ENCODE peak calls at places on chromosomes 7 and 10, in four cellular contexts. E is K562, N is GM12878, H is H1. J is an unnamed sample.

GRCh38 chr7:90271753-90272152 is 26.8 kb downstream of the CFAP69 start:
- DNase-seq in E (no peak), N (no peak), H (no peak), J (peak; percentile 73)

GRCh38 chr7:141587304-141587703 is 36.1 kb downstream of the AGK start:
- DNase-seq in E (no peak), N (no peak), H (no peak), J (no peak)

GRCh38 chr7:135197343-135197742 is 14.0 kb downstream of the WDR91 start:
- DNase-seq in E (no peak), N (no peak), H (no peak), J (no peak)

GRCh38 chr10:132363376-132363775 is 31.4 kb downstream of the LRRC27 start:
- DNase-seq in E (no peak), N (no peak), H (no peak), J (no peak)

GRCh38 chr7:89623018-89623672 is 531.1 kb upstream of the STEAP1 start:
- DNase-seq in E (no peak), N (peak; percentile 3), H (peak; percentile 45), J (peak; percentile 3)

GRCh38 chr7:99599836-99600235 is 1.8 kb downstream of the TMEM225B start:
- DNase-seq in E (no peak), N (no peak), H (peak; percentile 33), J (no peak)

GRCh38 chr10:70715853-70716795 is 43.8 kb downstream of the ADAMTS14 start:
- DNase-seq in E (peak; percentile 84), N (peak; percentile 9), H (no peak), J (peak; percentile 34)

GRCh38 chr7:120799147-120799546 is 58.8 kb downstream of the TSPAN12 start:
- DNase-seq in E (no peak), N (no peak), H (no peak), J (no peak)

GRCh38 chr7:22723171-22723601 is 3.8 kb upstream of the IL6 start:
- DNase-seq in E (peak; percentile 8), N (no peak), H (no peak), J (peak; percentile 47)

GRCh38 chr7:51123322-51124021 is 193.1 kb downstream of the COBL start:
- DNase-seq in E (no peak), N (no peak), H (peak; percentile 19), J (peak; percentile 79)

GRCh38 chr10:59903871-59904270 is 2.5 kb downstream of the CCDC6 start:
- DNase-seq in E (no peak), N (no peak), H (no peak), J (peak; percentile 22)

GRCh38 chr10:89242840-89243586 is 8.6 kb downstream of the LIPA start:
- DNase-seq in E (no peak), N (no peak), H (no peak), J (no peak)

GRCh38 chr10:112967200-112967599 is 17.2 kb downstream of the TCF7L2 start:
- DNase-seq in E (no peak), N (no peak), H (no peak), J (peak; percentile 95)

GRCh38 chr7:117572826-117573620 is 93.2 kb downstream of the CFTR start:
- DNase-seq in E (no peak), N (no peak), H (no peak), J (no peak)

GRCh38 chr10:43077421-43078171 is 727 bp downstream of the RET start:
- DNase-seq in E (no peak), N (no peak), H (peak; percentile 69), J (no peak)

GRCh38 chr10:43076311-43076875 is 476 bp upstream of the RET start:
- DNase-seq in E (no peak), N (no peak), H (peak; percentile 67), J (no peak)

GRCh38 chr10:43075612-43076003 is 1.3 kb upstream of the RET start:
- DNase-seq in E (peak; percentile 38), N (no peak), H (no peak), J (no peak)

GRCh38 chr10:43078175-43078985 is 1.5 kb downstream of the RET start:
- DNase-seq in E (no peak), N (no peak), H (no peak), J (no peak)

GRCh38 chr10:43076876-43077420 is at the start of gene RET:
- DNase-seq in E (peak; percentile 84), N (no peak), H (peak; percentile 72), J (no peak)
- TF ChIP-seq CHD1 in E (no peak), N (no peak), H (no peak), J (no peak)

GRCh38 chr10:79058899-79059771 is 9.6 kb upstream of the ZMIZ1 start:
- DNase-seq in E (no peak), N (no peak), H (no peak), J (no peak)
- TF ChIP-seq CHD1 in E (no peak), N (no peak), H (no peak), J (no peak)

GRCh38 chr7:150450491-150450992 is at the start of gene GIMAP8:
- DNase-seq in E (no peak), N (no peak), H (no peak), J (no peak)

GRCh38 chr7:150451833-150452431 is 1.5 kb downstream of the GIMAP8 start:
- DNase-seq in E (no peak), N (no peak), H (no peak), J (no peak)

GRCh38 chr7:150451097-150451793 is 815 bp downstream of the GIMAP8 start:
- DNase-seq in E (no peak), N (peak; percentile 79), H (no peak), J (no peak)

GRCh38 chr7:150453892-150454291 is 3.5 kb downstream of the GIMAP8 start:
- DNase-seq in E (no peak), N (no peak), H (no peak), J (no peak)

DNA sequence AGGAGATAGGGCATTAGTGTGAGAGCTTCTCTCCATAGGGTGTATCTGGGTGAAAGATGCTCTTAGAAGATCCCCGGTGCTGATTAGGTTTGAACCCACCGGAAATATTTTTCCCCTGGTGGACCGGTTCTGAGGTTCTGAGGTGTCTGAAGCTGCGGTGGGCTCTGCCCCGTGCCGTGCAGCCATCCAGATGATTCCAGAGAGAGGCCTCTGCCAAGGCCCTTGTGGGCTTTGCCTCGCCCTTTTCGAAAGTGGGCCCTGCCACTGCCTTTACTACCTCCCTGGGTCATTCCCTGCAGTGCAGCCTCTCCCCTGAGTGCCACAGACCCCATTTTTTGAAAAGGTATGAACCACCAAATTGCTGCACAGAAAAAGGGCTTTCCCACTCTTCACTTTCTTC is 2.8 kb downstream of the GIMAP8 start:
- DNase-seq in E (no peak), N (no peak), H (no peak), J (no peak)
- TF ChIP-seq CHD1 in E (no peak), N (no peak), H (no peak), J (no peak)

GRCh38 chr10:12482586-12482985 is 133.2 kb downstream of the CAMK1D start:
- DNase-seq in E (no peak), N (no peak), H (no peak), J (no peak)
- TF ChIP-seq CHD1 in E (no peak), N (no peak), H (no peak), J (no peak)

GRCh38 chr10:3295501-3296005 is 123.0 kb upstream of the PITRM1 start:
- DNase-seq in E (no peak), N (no peak), H (no peak), J (no peak)

GRCh38 chr10:3290550-3290949 is 118.0 kb upstream of the PITRM1 start:
- DNase-seq in E (no peak), N (no peak), H (no peak), J (no peak)

GRCh38 chr10:3294919-3295318 is 122.3 kb upstream of the PITRM1 start:
- DNase-seq in E (no peak), N (no peak), H (no peak), J (no peak)

GRCh38 chr10:3293536-3294431 is 121.2 kb upstream of the PITRM1 start:
- DNase-seq in E (no peak), N (no peak), H (no peak), J (peak; percentile 17)

DNA sequence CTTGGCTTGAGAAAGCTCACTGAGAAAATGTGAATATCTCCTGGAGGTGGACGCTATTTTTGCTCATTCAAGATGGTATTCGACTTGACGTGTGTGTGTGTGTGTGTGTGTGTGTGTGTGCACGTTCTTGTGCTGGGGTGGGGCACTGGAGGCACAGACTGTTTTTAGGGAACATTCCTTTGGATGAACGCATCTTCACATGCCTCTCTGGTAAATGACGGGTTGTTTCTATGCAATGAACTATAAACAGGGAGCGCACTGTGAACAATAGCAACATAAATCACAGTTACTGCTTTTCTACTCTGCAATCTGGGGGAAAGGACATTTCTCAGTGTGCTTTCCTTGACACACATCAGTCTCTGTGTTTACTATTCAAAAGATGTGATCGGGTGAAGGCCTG is 120.0 kb upstream of the PITRM1 start:
- DNase-seq in E (no peak), N (no peak), H (no peak), J (no peak)
- TF ChIP-seq CHD1 in E (no peak), N (no peak), H (no peak), J (no peak)

DNA sequence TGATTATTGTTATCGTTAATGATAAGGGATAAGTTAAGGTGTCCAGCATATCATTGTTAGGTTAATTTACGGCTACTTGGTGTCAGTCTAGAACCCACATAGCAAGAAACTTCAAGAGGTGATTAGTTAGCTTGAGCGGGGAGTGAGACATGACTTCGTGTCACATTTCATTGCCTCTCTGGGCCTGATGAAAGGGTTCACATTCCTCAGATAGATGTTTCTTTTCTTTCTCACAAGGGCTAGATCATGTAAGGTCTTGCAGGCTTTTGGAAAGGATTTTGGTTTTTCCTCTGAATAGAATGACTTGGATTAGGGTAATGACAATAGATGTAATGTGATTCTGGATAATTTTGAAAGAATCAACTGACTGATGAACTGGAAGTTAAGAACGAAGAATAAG is 26.7 kb downstream of the WAC start:
- DNase-seq in E (no peak), N (no peak), H (no peak), J (no peak)
- TF ChIP-seq CHD1 in E (no peak), N (no peak), H (no peak), J (no peak)

DNA sequence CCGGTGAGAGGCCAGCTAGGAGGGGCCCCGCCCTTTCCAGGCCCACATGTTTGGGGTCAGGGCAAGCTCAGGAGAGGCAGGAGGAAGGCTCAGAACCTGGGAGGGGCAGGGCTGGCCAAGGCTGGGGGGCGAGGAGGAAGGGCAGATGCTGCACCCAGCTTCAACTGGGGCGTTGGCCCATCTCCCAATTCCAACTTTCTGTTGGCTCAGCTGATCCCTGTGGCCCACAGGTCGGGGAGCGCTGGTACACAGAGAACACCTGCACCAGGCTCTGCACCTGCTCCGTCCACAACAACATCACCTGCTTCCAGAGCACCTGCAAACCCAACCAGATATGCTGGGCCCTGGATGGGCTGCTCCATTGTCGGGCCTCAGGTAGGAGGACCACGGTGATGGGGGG is 40.1 kb downstream of the ZAN start:
- DNase-seq in E (no peak), N (no peak), H (no peak), J (no peak)
- TF ChIP-seq CHD1 in E (no peak), N (no peak), H (no peak), J (no peak)

DNA sequence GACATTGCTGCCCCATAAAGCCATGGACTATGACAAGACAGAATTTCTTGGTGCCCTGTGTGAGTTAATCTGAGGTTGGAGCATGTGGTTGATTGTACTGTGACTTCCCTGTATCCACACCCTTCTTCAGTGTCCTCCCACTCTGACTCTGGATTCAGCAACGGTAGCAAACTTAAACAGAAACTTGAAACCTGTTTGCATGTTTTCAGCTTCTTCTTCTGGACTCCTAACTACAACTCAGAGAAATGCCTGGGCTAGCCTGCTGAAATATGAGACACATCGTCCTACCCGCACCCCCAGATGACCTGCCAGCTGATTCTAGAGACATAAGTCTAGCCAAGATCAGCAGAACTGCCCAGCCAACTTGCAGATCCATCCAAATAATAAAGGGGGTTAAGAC is 78.4 kb downstream of the IPMK start:
- DNase-seq in E (no peak), N (no peak), H (no peak), J (peak; percentile 76)
- TF ChIP-seq CHD1 in E (no peak), N (no peak), H (no peak), J (no peak)

J was measured in IMR-90.